ENCODE peak calls at places on chromosomes 11 and 22, in seven cellular contexts. H is uterus; U is body of pancreas; G is PC-9; Z is CD4-positive, alpha-beta T cell; B is tibial artery; V is caudate nucleus. F is an unnamed sample.

GRCh38 chr22:28822930-28823481 is 22.6 kb upstream of the XBP1 start:
- DNase-seq in G (peak), Z (peak), B (no peak), U (peak), V (no peak), H (no peak), F (peak)

GRCh38 chr11:67484847-67485311 is 2.1 kb downstream of the AIP start:
- DNase-seq in U (no peak), B (peak), G (peak), H (no peak), Z (peak), V (no peak), F (peak)

GRCh38 chr11:10885703-10886363 is 28.0 kb upstream of the ZBED5 start:
- DNase-seq in B (no peak), U (no peak), V (no peak), G (no peak), H (no peak), Z (no peak), F (no peak)

GRCh38 chr11:35216962-35217667 is 78.1 kb downstream of the CD44 start:
- DNase-seq in B (no peak), G (peak), V (no peak), H (no peak), Z (peak), U (peak), F (peak)

GRCh38 chr11:73334244-73335203 is 26.4 kb downstream of the ARHGEF17 start:
- DNase-seq in H (peak), U (peak), Z (no peak), B (peak), G (peak), V (no peak), F (no peak)

GRCh38 chr11:36380296-36381004 is 84.4 kb downstream of the PRR5L start:
- DNase-seq in G (no peak), H (no peak), Z (no peak), V (no peak), B (no peak), U (no peak), F (no peak)

GRCh38 chr22:46027219-46028068 is 50.5 kb upstream of the WNT7B start:
- DNase-seq in U (peak), Z (no peak), G (no peak), B (peak), V (peak), H (peak), F (no peak)

GRCh38 chr22:30238136-30238535 is 8.4 kb downstream of the LIF start:
- DNase-seq in G (no peak), H (no peak), U (no peak), B (no peak), V (no peak), Z (no peak), F (no peak)

GRCh38 chr11:2105536-2105935 is 33.7 kb downstream of the IGF2 start:
- DNase-seq in Z (no peak), V (no peak), G (no peak), H (no peak), B (no peak), U (no peak), F (no peak)

GRCh38 chr11:93902921-93903320 is 52.5 kb upstream of the VSTM5 start:
- DNase-seq in Z (no peak), U (no peak), G (no peak), B (no peak), H (no peak), V (no peak), F (no peak)
- H3K27ac ChIP-seq in Z (no peak), U (no peak), G (no peak), B (no peak), H (no peak), V (no peak), F (no peak)

GRCh38 chr11:84407091-84407490 is 1120.9 kb upstream of the CCDC90B start:
- DNase-seq in B (no peak), V (no peak), G (no peak), U (no peak), Z (no peak), H (no peak), F (no peak)

GRCh38 chr11:84414936-84415335 is 1128.8 kb upstream of the CCDC90B start:
- DNase-seq in V (no peak), B (no peak), G (no peak), Z (no peak), H (no peak), U (no peak), F (no peak)

GRCh38 chr11:84413547-84413946 is 1127.4 kb upstream of the CCDC90B start:
- DNase-seq in G (no peak), Z (no peak), V (no peak), U (no peak), H (no peak), B (no peak), F (no peak)

GRCh38 chr11:84408946-84409411 is 1122.8 kb upstream of the CCDC90B start:
- DNase-seq in G (no peak), H (no peak), B (no peak), Z (no peak), U (no peak), V (no peak), F (no peak)

DNA sequence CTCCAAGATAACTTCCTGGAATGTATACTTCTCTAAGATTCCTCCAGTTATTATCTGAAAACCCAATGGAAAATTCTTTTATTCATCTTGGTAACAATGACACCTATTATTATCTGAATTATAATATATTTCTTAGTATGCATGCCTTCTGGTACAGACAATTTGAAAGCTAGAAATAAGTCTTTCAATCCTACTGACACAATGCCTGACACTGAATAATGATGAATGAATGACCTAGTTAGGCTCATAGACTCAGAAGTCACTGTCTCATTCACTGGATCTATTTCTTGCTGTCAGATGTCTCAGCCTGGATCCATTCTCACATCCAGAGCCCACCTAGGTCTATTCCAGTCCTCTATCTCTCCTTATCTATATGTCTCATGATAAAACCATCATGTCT is 1126.7 kb upstream of the CCDC90B start:
- DNase-seq in U (no peak), G (no peak), Z (no peak), B (no peak), H (no peak), V (no peak), F (no peak)
- H3K27ac ChIP-seq in U (no peak), G (no peak), Z (no peak), B (no peak), H (no peak), V (no peak), F (no peak)

GRCh38 chr11:62607729-62608128 is 4.8 kb downstream of the EML3 start:
- DNase-seq in G (no peak), Z (no peak), V (no peak), B (no peak), U (no peak), H (no peak), F (no peak)
- H3K27ac ChIP-seq in G (no peak), Z (no peak), V (no peak), B (no peak), U (no peak), H (no peak), F (no peak)

DNA sequence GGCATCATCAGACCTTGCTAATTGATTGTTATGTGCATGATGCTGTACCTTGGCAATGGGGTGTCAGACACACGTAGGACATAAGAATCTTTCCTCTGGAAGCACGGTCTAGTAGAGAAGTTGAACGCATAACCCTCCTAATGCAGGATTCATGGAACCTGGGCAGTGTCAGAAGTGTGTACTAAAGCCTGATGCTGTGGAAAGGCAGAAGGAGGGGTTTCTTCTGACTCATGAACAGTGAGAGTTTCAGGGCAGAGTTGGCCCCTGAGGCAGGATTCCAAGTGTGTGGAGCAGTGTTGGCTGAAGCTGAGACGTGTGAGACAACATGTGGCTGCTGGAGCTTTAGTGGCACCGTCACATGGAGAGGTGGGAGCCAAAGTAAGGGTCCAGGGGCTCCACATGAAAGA is 3.5 kb downstream of the PANX1 start:
- DNase-seq in B (peak), U (no peak), V (no peak), Z (no peak), G (peak), H (peak), F (no peak)
- H3K27ac ChIP-seq in B (peak), U (no peak), V (no peak), Z (no peak), G (peak), H (peak), F (no peak)

GRCh38 chr11:120224386-120224785 is 13.6 kb downstream of the OAF start:
- DNase-seq in B (no peak), Z (no peak), G (no peak), U (no peak), H (no peak), V (no peak), F (no peak)
- H3K27ac ChIP-seq in B (no peak), Z (no peak), G (no peak), U (no peak), H (peak), V (no peak), F (no peak)

GRCh38 chr11:117202386-117203068 is 3.4 kb downstream of the TAGLN start:
- DNase-seq in G (no peak), Z (no peak), B (no peak), V (no peak), H (no peak), U (no peak), F (no peak)

GRCh38 chr11:117199916-117200812 is 994 bp downstream of the TAGLN start:
- DNase-seq in H (no peak), B (no peak), U (no peak), G (no peak), Z (no peak), V (no peak), F (no peak)

GRCh38 chr11:117201906-117202305 is 2.7 kb downstream of the TAGLN start:
- DNase-seq in H (no peak), V (no peak), U (no peak), Z (no peak), G (no peak), B (peak), F (no peak)

GRCh38 chr11:117201516-117201866 is 2.3 kb downstream of the TAGLN start:
- DNase-seq in B (no peak), Z (no peak), U (no peak), H (no peak), G (no peak), V (no peak), F (no peak)

DNA sequence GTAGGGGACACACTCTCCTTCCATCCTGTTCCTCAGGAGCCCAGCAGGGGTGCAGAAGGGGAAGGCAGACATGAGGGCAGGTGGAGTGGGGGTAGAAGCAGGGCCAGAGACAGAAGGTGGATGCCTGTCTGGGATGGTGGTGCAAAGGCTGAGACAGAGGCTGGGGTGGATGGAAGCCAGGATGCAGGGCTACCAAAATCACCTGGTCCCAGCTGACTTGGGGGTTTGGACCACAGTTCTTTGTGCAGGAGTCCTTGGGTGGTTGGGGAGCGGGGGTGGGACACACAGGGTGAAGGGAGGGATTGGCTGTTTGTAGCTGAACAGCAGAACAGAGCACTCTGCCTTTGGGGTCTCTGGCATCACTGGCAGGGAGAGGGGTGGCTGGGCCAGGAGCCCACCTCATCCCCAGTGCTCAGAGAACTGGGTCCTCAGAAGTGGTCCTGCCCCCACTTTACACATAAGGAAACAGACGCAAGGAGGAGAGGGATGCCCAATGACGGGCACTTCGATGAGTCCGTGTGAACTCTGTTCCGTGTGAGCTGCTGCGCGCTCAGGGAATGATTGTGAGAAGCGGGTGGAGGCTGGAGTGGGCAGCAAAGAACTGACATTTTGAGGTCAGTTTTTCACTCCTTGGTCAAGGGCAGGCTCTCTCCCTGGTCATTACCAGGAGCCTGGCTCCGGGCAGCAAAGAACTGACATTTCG is 1.8 kb downstream of the TAGLN start:
- DNase-seq in H (peak), G (no peak), Z (no peak), V (no peak), B (no peak), U (no peak), F (no peak)
- H3K27ac ChIP-seq in H (peak), G (no peak), Z (no peak), V (peak), B (peak), U (no peak), F (no peak)

DNA sequence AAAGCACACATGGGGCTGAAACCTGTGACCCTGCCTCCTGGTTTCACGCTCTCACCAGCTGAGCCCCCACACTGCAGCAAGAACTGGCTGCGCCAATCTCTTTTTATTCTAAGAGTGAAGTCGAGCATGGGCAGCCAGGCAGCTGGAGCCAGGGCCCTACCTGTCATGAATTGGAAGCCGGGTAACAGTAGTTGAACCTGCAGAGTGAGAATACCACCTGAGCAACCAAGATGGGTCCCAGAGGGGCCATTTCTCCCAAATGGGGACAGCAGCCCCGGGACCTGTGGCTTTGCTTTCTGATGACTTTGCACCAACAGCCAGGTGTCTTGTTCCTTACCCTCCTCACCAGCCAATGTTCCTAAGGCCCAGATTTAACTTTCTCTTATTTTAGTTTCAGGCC is 178.9 kb downstream of the GRIK4 start:
- DNase-seq in Z (no peak), H (no peak), V (no peak), U (no peak), B (no peak), G (no peak), F (no peak)
- H3K27ac ChIP-seq in Z (no peak), H (no peak), V (no peak), U (no peak), B (no peak), G (no peak), F (no peak)

GRCh38 chr22:36386351-36386899 is 1.3 kb downstream of the MYH9 start:
- DNase-seq in U (no peak), H (no peak), Z (no peak), V (no peak), G (no peak), B (peak), F (peak)
- H3K27ac ChIP-seq in U (peak), H (peak), Z (peak), V (peak), G (peak), B (peak), F (peak)

GRCh38 chr11:113715273-113715672 is 9.2 kb upstream of the TMPRSS5 start:
- DNase-seq in U (no peak), B (no peak), H (no peak), Z (no peak), G (no peak), V (no peak), F (no peak)

GRCh38 chr11:113715882-113716625 is 9.9 kb upstream of the TMPRSS5 start:
- DNase-seq in G (no peak), B (no peak), Z (no peak), H (no peak), U (no peak), V (no peak), F (no peak)

GRCh38 chr11:113705871-113706654 is at the start of gene TMPRSS5:
- DNase-seq in V (peak), Z (no peak), H (no peak), B (no peak), U (no peak), G (no peak), F (no peak)

DNA sequence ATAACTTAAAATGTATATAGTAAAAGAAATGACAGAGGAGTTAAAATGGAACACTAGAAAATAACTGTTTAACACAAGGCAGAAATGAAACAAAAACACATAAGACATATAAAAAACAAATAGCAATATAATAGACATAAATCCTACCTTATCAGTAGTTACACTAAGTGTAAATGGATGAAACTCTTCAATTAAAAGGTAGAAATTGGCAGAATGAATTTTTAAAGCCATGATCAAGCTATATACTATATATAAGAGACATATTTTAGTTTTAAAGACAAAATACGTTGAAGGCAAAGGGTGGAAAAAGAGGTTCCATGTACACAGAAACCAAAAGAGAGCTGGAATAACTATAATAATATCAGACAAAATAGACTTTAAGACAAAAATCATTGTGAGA is 4.9 kb upstream of the TMPRSS5 start:
- DNase-seq in H (no peak), U (no peak), V (no peak), Z (no peak), G (no peak), B (no peak), F (no peak)
- H3K27ac ChIP-seq in H (no peak), U (no peak), V (no peak), Z (no peak), G (no peak), B (no peak), F (no peak)